ENCODE peak calls at places on chromosomes 13 and 19, in six cellular contexts. J is uterus, C is tibial artery, I is psoas muscle, Z is fibroblast of mammary gland, G is natural killer cell. A is an unnamed sample.

GRCh38 chr13:24042710-24043440 is 117.6 kb upstream of the SPATA13 start:
- DNase-seq in J (no peak), C (no peak), I (no peak), Z (no peak), G (no peak), A (no peak)

GRCh38 chr19:32396046-32396652 is 9.4 kb upstream of the DPY19L3 start:
- DNase-seq in J (no peak), C (no peak), I (no peak), Z (peak; percentile 11), G (no peak), A (no peak)

GRCh38 chr13:25489238-25489637 is 117.5 kb downstream of the ATP8A2 start:
- DNase-seq in J (no peak), C (no peak), I (no peak), Z (no peak), G (no peak), A (no peak)

GRCh38 chr19:30897034-30897433 is 452.2 kb downstream of the TSHZ3 start:
- DNase-seq in J (no peak), C (no peak), I (no peak), Z (no peak), G (no peak), A (no peak)

GRCh38 chr13:50599927-50600326 is 243.6 kb downstream of the DLEU7 start:
- DNase-seq in J (no peak), C (no peak), I (no peak), Z (no peak), G (no peak), A (no peak)

GRCh38 chr19:14113762-14114414 is 3.7 kb downstream of the PRKACA start:
- DNase-seq in J (no peak), C (no peak), I (peak; percentile 89), Z (no peak), G (peak; percentile 33), A (no peak)

GRCh38 chr19:11383706-11384048 is 437 bp downstream of the EPOR start:
- DNase-seq in J (no peak), C (no peak), I (no peak), Z (no peak), G (no peak), A (no peak)

GRCh38 chr19:15304140-15304705 is 28.1 kb downstream of the BRD4 start:
- DNase-seq in J (no peak), C (no peak), I (no peak), Z (peak; percentile 62), G (no peak), A (no peak)

GRCh38 chr13:45847554-45848224 is 3.9 kb downstream of the SIAH3 start:
- DNase-seq in J (no peak), C (no peak), I (peak; percentile 22), Z (no peak), G (no peak), A (no peak)

GRCh38 chr19:45424191-45425058 is 708 bp upstream of the ERCC1 start:
- DNase-seq in J (peak; percentile 59), C (peak; percentile 84), I (peak; percentile 82), Z (peak; percentile 97), G (peak; percentile 48), A (no peak)

GRCh38 chr19:6610934-6611370 is 20.0 kb upstream of the CD70 start:
- DNase-seq in J (no peak), C (no peak), I (no peak), Z (peak; percentile 98), G (no peak), A (no peak)

GRCh38 chr19:41868120-41868988 is 8.3 kb downstream of the RPS19 start:
- DNase-seq in J (no peak), C (no peak), I (no peak), Z (no peak), G (no peak), A (no peak)

GRCh38 chr19:34995551-34995950 is 4.6 kb upstream of the GRAMD1A start:
- DNase-seq in J (no peak), C (no peak), I (no peak), Z (no peak), G (no peak), A (no peak)

DNA sequence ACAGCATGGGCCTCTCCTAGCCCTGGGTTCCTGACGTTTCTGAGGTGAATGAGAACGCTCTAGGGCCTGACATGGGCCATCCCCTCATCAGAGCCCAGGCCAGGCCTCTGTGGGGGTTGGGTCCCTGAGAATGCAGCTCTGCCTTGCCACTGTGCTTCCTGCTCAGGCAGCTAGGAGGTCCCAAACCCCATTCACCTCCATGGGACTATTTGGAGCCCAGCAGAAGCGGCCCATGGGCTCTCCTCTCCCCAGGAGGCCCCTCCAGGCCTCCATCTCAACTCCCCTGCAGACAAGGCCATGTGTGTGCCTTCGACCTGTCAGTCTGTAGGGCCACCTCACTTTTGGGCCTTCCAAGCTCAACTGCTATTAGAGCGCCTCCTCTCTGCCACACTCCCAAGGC is 36.9 kb downstream of the ELL start:
- DNase-seq in J (no peak), C (no peak), I (no peak), Z (no peak), G (no peak), A (no peak)
- TF ChIP-seq CTCF in J (no peak), C (no peak), I (no peak), Z (no peak), G (no peak), A (no peak)

GRCh38 chr19:49430678-49431329 is 5.6 kb downstream of the GFY start:
- DNase-seq in J (no peak), C (no peak), I (no peak), Z (no peak), G (no peak), A (no peak)
- TF ChIP-seq CTCF in J (no peak), C (no peak), I (no peak), Z (peak; percentile 16), G (no peak), A (no peak)

GRCh38 chr13:102580552-102581169 is 16.1 kb upstream of the TPP2 start:
- DNase-seq in J (no peak), C (no peak), I (no peak), Z (peak; percentile 84), G (no peak), A (no peak)
- TF ChIP-seq CTCF in J (peak; percentile 69), C (peak; percentile 72), I (peak; percentile 76), Z (peak; percentile 81), G (peak; percentile 92), A (peak; percentile 43)

GRCh38 chr19:48784527-48784926 is 26.3 kb downstream of the BCAT2 start:
- DNase-seq in J (no peak), C (no peak), I (no peak), Z (no peak), G (no peak), A (no peak)
- TF ChIP-seq CTCF in J (no peak), C (no peak), I (no peak), Z (no peak), G (no peak), A (no peak)

DNA sequence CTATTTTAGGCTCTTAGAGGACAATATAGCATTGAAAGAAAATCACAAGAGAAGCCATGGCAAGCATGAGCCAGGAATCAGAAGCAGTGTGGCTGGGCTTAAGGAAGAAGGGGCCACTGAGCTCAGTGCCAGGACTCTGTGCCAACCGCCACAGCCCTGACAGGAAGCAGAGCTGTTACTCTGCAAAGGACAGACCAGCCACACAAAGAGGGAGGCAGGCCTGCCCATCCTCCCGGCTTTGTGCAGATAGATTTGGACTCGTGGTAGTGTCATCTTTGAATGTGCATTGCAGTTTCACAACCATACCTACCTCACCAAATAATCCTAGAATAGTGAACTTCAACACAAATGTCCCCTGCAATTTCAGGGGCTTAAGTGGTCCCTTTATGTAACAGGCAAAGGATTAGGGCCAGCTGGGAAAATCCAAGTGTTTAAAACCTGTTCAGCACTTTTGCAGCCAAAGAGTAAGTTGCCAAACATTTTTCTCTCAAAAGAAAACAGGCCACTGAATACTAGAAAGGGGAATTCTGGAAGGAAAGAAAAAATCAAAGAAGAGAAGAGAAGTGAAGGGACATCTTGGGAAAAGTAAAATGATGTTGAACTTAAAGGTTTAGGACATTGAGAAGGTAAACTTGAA is 55.1 kb upstream of the CLDN10 start:
- DNase-seq in J (no peak), C (no peak), I (no peak), Z (no peak), G (no peak), A (no peak)
- TF ChIP-seq CTCF in J (no peak), C (no peak), I (no peak), Z (no peak), G (no peak), A (no peak)